ENCODE peak calls at places on chromosome 17, in nine cellular contexts. One of them, this sample, is unnamed.

GRCh38 chr17:39105705-39106104 is 45.7 kb downstream of the PLXDC1 start:
- DNase-seq in A673: no peak
- DNase-seq in HTR-8/SVneo: no peak
- DNase-seq in fibroblast of mammary gland: no peak
- DNase-seq in fibroblast of the aortic adventitia: no peak
- DNase-seq in kidney epithelial cell: no peak
- DNase-seq in kidney glomerular epithelial cell: no peak
- DNase-seq in HS-5: no peak
- DNase-seq in kidney tubule cell: no peak
- DNase-seq in this sample: no peak

GRCh38 chr17:66347661-66348604 is 45.5 kb downstream of the PRKCA start:
- DNase-seq in HTR-8/SVneo: no peak
- DNase-seq in fibroblast of the aortic adventitia: peak
- DNase-seq in HS-5: no peak
- DNase-seq in fibroblast of mammary gland: peak
- DNase-seq in kidney epithelial cell: no peak
- DNase-seq in kidney tubule cell: peak
- DNase-seq in A673: peak
- DNase-seq in kidney glomerular epithelial cell: no peak
- DNase-seq in this sample: no peak

GRCh38 chr17:35898283-35899070 is 18.3 kb upstream of the CCL5 start:
- DNase-seq in kidney tubule cell: peak
- DNase-seq in HTR-8/SVneo: no peak
- DNase-seq in kidney glomerular epithelial cell: peak
- DNase-seq in fibroblast of mammary gland: no peak
- DNase-seq in HS-5: no peak
- DNase-seq in fibroblast of the aortic adventitia: no peak
- DNase-seq in A673: no peak
- DNase-seq in kidney epithelial cell: no peak
- DNase-seq in this sample: no peak

GRCh38 chr17:43576563-43577229 is 30.6 kb upstream of the ETV4 start:
- DNase-seq in fibroblast of mammary gland: peak
- DNase-seq in A673: peak
- DNase-seq in kidney glomerular epithelial cell: peak
- DNase-seq in kidney tubule cell: peak
- DNase-seq in kidney epithelial cell: no peak
- DNase-seq in HTR-8/SVneo: peak
- DNase-seq in fibroblast of the aortic adventitia: peak
- DNase-seq in HS-5: no peak
- DNase-seq in this sample: peak

GRCh38 chr17:42906772-42907171 is 6.2 kb downstream of the G6PC1 start:
- DNase-seq in kidney tubule cell: no peak
- DNase-seq in fibroblast of mammary gland: no peak
- DNase-seq in A673: no peak
- DNase-seq in HTR-8/SVneo: no peak
- DNase-seq in kidney glomerular epithelial cell: no peak
- DNase-seq in HS-5: no peak
- DNase-seq in fibroblast of the aortic adventitia: no peak
- DNase-seq in kidney epithelial cell: no peak
- DNase-seq in this sample: no peak

GRCh38 chr17:45870342-45870974 is 23.9 kb upstream of the MAPT start:
- DNase-seq in HS-5: no peak
- DNase-seq in fibroblast of mammary gland: no peak
- DNase-seq in kidney glomerular epithelial cell: no peak
- DNase-seq in kidney tubule cell: no peak
- DNase-seq in fibroblast of the aortic adventitia: no peak
- DNase-seq in A673: no peak
- DNase-seq in HTR-8/SVneo: no peak
- DNase-seq in kidney epithelial cell: no peak
- DNase-seq in this sample: no peak

GRCh38 chr17:16997514-16998429 is 25.9 kb upstream of the TNFRSF13B start:
- DNase-seq in kidney epithelial cell: no peak
- DNase-seq in fibroblast of mammary gland: peak
- DNase-seq in kidney tubule cell: no peak
- DNase-seq in kidney glomerular epithelial cell: no peak
- DNase-seq in A673: no peak
- DNase-seq in fibroblast of the aortic adventitia: peak
- DNase-seq in HS-5: no peak
- DNase-seq in HTR-8/SVneo: no peak
- DNase-seq in this sample: no peak

GRCh38 chr17:17841620-17842025 is 4.8 kb upstream of the SREBF1 start:
- DNase-seq in kidney glomerular epithelial cell: no peak
- DNase-seq in fibroblast of mammary gland: no peak
- DNase-seq in HTR-8/SVneo: no peak
- DNase-seq in A673: no peak
- DNase-seq in HS-5: no peak
- DNase-seq in kidney tubule cell: no peak
- DNase-seq in fibroblast of the aortic adventitia: no peak
- DNase-seq in kidney epithelial cell: no peak
- DNase-seq in this sample: no peak

GRCh38 chr17:15919466-15919865 is 25.5 kb upstream of the ADORA2B start:
- DNase-seq in HS-5: no peak
- DNase-seq in HTR-8/SVneo: no peak
- DNase-seq in kidney epithelial cell: no peak
- DNase-seq in kidney tubule cell: no peak
- DNase-seq in A673: no peak
- DNase-seq in fibroblast of mammary gland: no peak
- DNase-seq in fibroblast of the aortic adventitia: no peak
- DNase-seq in kidney glomerular epithelial cell: no peak
- DNase-seq in this sample: no peak

GRCh38 chr17:17551361-17551760 is 40.1 kb downstream of the PEMT start:
- DNase-seq in kidney epithelial cell: no peak
- DNase-seq in kidney glomerular epithelial cell: peak
- DNase-seq in A673: no peak
- DNase-seq in fibroblast of mammary gland: no peak
- DNase-seq in HTR-8/SVneo: no peak
- DNase-seq in HS-5: no peak
- DNase-seq in kidney tubule cell: no peak
- DNase-seq in fibroblast of the aortic adventitia: no peak
- DNase-seq in this sample: peak

GRCh38 chr17:46106966-46107644 is 86.1 kb downstream of the KANSL1 start:
- DNase-seq in fibroblast of the aortic adventitia: no peak
- DNase-seq in kidney glomerular epithelial cell: no peak
- DNase-seq in A673: peak
- DNase-seq in fibroblast of mammary gland: no peak
- DNase-seq in HS-5: no peak
- DNase-seq in kidney epithelial cell: no peak
- DNase-seq in HTR-8/SVneo: no peak
- DNase-seq in kidney tubule cell: no peak
- DNase-seq in this sample: no peak

GRCh38 chr17:81427446-81428120 is 32.3 kb downstream of the BAHCC1 start:
- DNase-seq in fibroblast of mammary gland: no peak
- DNase-seq in kidney tubule cell: no peak
- DNase-seq in fibroblast of the aortic adventitia: no peak
- DNase-seq in HS-5: no peak
- DNase-seq in HTR-8/SVneo: no peak
- DNase-seq in kidney glomerular epithelial cell: no peak
- DNase-seq in kidney epithelial cell: no peak
- DNase-seq in A673: peak
- DNase-seq in this sample: no peak

GRCh38 chr17:64213995-64214507 is 49.0 kb downstream of the TEX2 start:
- DNase-seq in kidney glomerular epithelial cell: peak
- DNase-seq in A673: peak
- DNase-seq in kidney tubule cell: peak
- DNase-seq in kidney epithelial cell: peak
- DNase-seq in fibroblast of the aortic adventitia: peak
- DNase-seq in HS-5: no peak
- DNase-seq in fibroblast of mammary gland: no peak
- DNase-seq in HTR-8/SVneo: no peak
- DNase-seq in this sample: no peak

GRCh38 chr17:4947411-4948165 is 742 bp downstream of the PFN1 start:
- DNase-seq in kidney epithelial cell: no peak
- DNase-seq in HTR-8/SVneo: no peak
- DNase-seq in kidney tubule cell: peak
- DNase-seq in fibroblast of mammary gland: peak
- DNase-seq in A673: peak
- DNase-seq in fibroblast of the aortic adventitia: peak
- DNase-seq in HS-5: no peak
- DNase-seq in kidney glomerular epithelial cell: no peak
- DNase-seq in this sample: peak

GRCh38 chr17:77045441-77046041 is 95.2 kb upstream of the SEC14L1 start:
- DNase-seq in HS-5: no peak
- DNase-seq in kidney epithelial cell: no peak
- DNase-seq in A673: no peak
- DNase-seq in HTR-8/SVneo: no peak
- DNase-seq in fibroblast of the aortic adventitia: peak
- DNase-seq in fibroblast of mammary gland: peak
- DNase-seq in kidney tubule cell: no peak
- DNase-seq in kidney glomerular epithelial cell: no peak
- DNase-seq in this sample: no peak

GRCh38 chr17:42843358-42843934 is 934 bp upstream of the AOC2 start:
- DNase-seq in kidney epithelial cell: no peak
- DNase-seq in HTR-8/SVneo: peak
- DNase-seq in A673: peak
- DNase-seq in fibroblast of the aortic adventitia: peak
- DNase-seq in HS-5: no peak
- DNase-seq in kidney tubule cell: peak
- DNase-seq in fibroblast of mammary gland: peak
- DNase-seq in kidney glomerular epithelial cell: peak
- DNase-seq in this sample: peak

GRCh38 chr17:36731091-36731490 is 129.7 kb downstream of the MRM1 start:
- DNase-seq in HTR-8/SVneo: no peak
- DNase-seq in HS-5: no peak
- DNase-seq in fibroblast of mammary gland: no peak
- DNase-seq in A673: no peak
- DNase-seq in kidney epithelial cell: no peak
- DNase-seq in kidney glomerular epithelial cell: no peak
- DNase-seq in fibroblast of the aortic adventitia: no peak
- DNase-seq in kidney tubule cell: no peak
- DNase-seq in this sample: no peak

GRCh38 chr17:45087978-45088377 is 26.9 kb downstream of the NMT1 start:
- DNase-seq in fibroblast of the aortic adventitia: no peak
- DNase-seq in HS-5: no peak
- DNase-seq in kidney tubule cell: no peak
- DNase-seq in A673: no peak
- DNase-seq in kidney glomerular epithelial cell: no peak
- DNase-seq in kidney epithelial cell: no peak
- DNase-seq in fibroblast of mammary gland: no peak
- DNase-seq in HTR-8/SVneo: no peak
- DNase-seq in this sample: no peak

GRCh38 chr17:57517216-57517518 is 227.9 kb downstream of the CCDC182 start:
- DNase-seq in HS-5: no peak
- DNase-seq in kidney tubule cell: no peak
- DNase-seq in kidney epithelial cell: no peak
- DNase-seq in kidney glomerular epithelial cell: no peak
- DNase-seq in fibroblast of mammary gland: no peak
- DNase-seq in A673: no peak
- DNase-seq in HTR-8/SVneo: no peak
- DNase-seq in fibroblast of the aortic adventitia: no peak
- DNase-seq in this sample: no peak

GRCh38 chr17:42178817-42179216 is 2.1 kb downstream of the KCNH4 start:
- DNase-seq in kidney tubule cell: no peak
- DNase-seq in kidney epithelial cell: no peak
- DNase-seq in HTR-8/SVneo: no peak
- DNase-seq in HS-5: no peak
- DNase-seq in fibroblast of the aortic adventitia: no peak
- DNase-seq in fibroblast of mammary gland: no peak
- DNase-seq in A673: no peak
- DNase-seq in kidney glomerular epithelial cell: no peak
- DNase-seq in this sample: no peak

GRCh38 chr17:17971431-17972125 is 622 bp downstream of the TOM1L2 start:
- DNase-seq in fibroblast of mammary gland: no peak
- DNase-seq in kidney tubule cell: no peak
- DNase-seq in kidney glomerular epithelial cell: peak
- DNase-seq in fibroblast of the aortic adventitia: peak
- DNase-seq in kidney epithelial cell: no peak
- DNase-seq in HS-5: no peak
- DNase-seq in HTR-8/SVneo: no peak
- DNase-seq in A673: no peak
- DNase-seq in this sample: no peak

GRCh38 chr17:59361916-59362810 is 30.7 kb downstream of the YPEL2 start:
- DNase-seq in A673: peak
- DNase-seq in kidney tubule cell: peak
- DNase-seq in HS-5: peak
- DNase-seq in kidney epithelial cell: peak
- DNase-seq in HTR-8/SVneo: peak
- DNase-seq in fibroblast of mammary gland: peak
- DNase-seq in fibroblast of the aortic adventitia: peak
- DNase-seq in kidney glomerular epithelial cell: peak
- DNase-seq in this sample: no peak

GRCh38 chr17:42132941-42133340 is 10.3 kb downstream of the HSPB9 start:
- DNase-seq in kidney glomerular epithelial cell: peak
- DNase-seq in fibroblast of mammary gland: peak
- DNase-seq in A673: no peak
- DNase-seq in HTR-8/SVneo: no peak
- DNase-seq in kidney epithelial cell: peak
- DNase-seq in kidney tubule cell: peak
- DNase-seq in fibroblast of the aortic adventitia: peak
- DNase-seq in HS-5: peak
- DNase-seq in this sample: no peak

GRCh38 chr17:55845385-55845784 is 94.5 kb downstream of the PCTP start:
- DNase-seq in fibroblast of the aortic adventitia: peak
- DNase-seq in HTR-8/SVneo: no peak
- DNase-seq in HS-5: no peak
- DNase-seq in A673: peak
- DNase-seq in fibroblast of mammary gland: peak
- DNase-seq in kidney tubule cell: peak
- DNase-seq in kidney epithelial cell: no peak
- DNase-seq in kidney glomerular epithelial cell: no peak
- DNase-seq in this sample: peak

GRCh38 chr17:9818760-9819159 is 3.1 kb downstream of the GSG1L2 start:
- DNase-seq in HTR-8/SVneo: no peak
- DNase-seq in kidney epithelial cell: no peak
- DNase-seq in kidney glomerular epithelial cell: no peak
- DNase-seq in fibroblast of the aortic adventitia: no peak
- DNase-seq in A673: no peak
- DNase-seq in fibroblast of mammary gland: no peak
- DNase-seq in HS-5: no peak
- DNase-seq in kidney tubule cell: peak
- DNase-seq in this sample: no peak

GRCh38 chr17:38451030-38451839 is 23.0 kb downstream of the ARHGAP23 start:
- DNase-seq in fibroblast of the aortic adventitia: peak
- DNase-seq in HTR-8/SVneo: peak
- DNase-seq in kidney epithelial cell: no peak
- DNase-seq in fibroblast of mammary gland: no peak
- DNase-seq in HS-5: no peak
- DNase-seq in A673: peak
- DNase-seq in kidney tubule cell: peak
- DNase-seq in kidney glomerular epithelial cell: peak
- DNase-seq in this sample: peak

GRCh38 chr17:34354637-34355036 is 1.6 kb upstream of the CCL13 start:
- DNase-seq in A673: no peak
- DNase-seq in fibroblast of the aortic adventitia: peak
- DNase-seq in kidney epithelial cell: no peak
- DNase-seq in kidney tubule cell: no peak
- DNase-seq in kidney glomerular epithelial cell: no peak
- DNase-seq in HS-5: no peak
- DNase-seq in fibroblast of mammary gland: peak
- DNase-seq in HTR-8/SVneo: no peak
- DNase-seq in this sample: no peak

GRCh38 chr17:41588126-41588810 is 1.6 kb upstream of the KRT14 start:
- DNase-seq in kidney glomerular epithelial cell: no peak
- DNase-seq in kidney tubule cell: no peak
- DNase-seq in A673: no peak
- DNase-seq in kidney epithelial cell: no peak
- DNase-seq in HS-5: no peak
- DNase-seq in HTR-8/SVneo: no peak
- DNase-seq in fibroblast of mammary gland: no peak
- DNase-seq in fibroblast of the aortic adventitia: peak
- DNase-seq in this sample: no peak

This sample was measured in nephron progenitor cell.